ENCODE peak calls at places on chromosomes 2 and 18, in four cellular contexts. O is lung; R is CD4-positive, alpha-beta T cell; I is Peyer's patch. J is an unnamed sample.

GRCh38 chr18:30925795-30926194 is 116.7 kb downstream of the DSC3 start:
- DNase-seq in O (no peak), R (no peak), I (no peak), J (no peak)

GRCh38 chr2:135882415-135882814 is 6.2 kb upstream of the MCM6 start:
- DNase-seq in O (no peak), R (no peak), I (no peak), J (no peak)

GRCh38 chr2:1749750-1750149 is 5.4 kb upstream of the PXDN start:
- DNase-seq in O (no peak), R (no peak), I (no peak), J (no peak)

GRCh38 chr2:3814846-3815245 is 111.5 kb downstream of the DCDC2C start:
- DNase-seq in O (no peak), R (no peak), I (no peak), J (no peak)

GRCh38 chr2:42832289-42832634 is 39.9 kb upstream of the HAAO start:
- DNase-seq in O (no peak), R (no peak), I (no peak), J (no peak)

GRCh38 chr2:234405472-234405871 is 91.4 kb downstream of the ARL4C start:
- DNase-seq in O (no peak), R (no peak), I (no peak), J (no peak)

GRCh38 chr18:38698108-38698507 is 1132.5 kb upstream of the CELF4 start:
- DNase-seq in O (no peak), R (no peak), I (no peak), J (no peak)

GRCh38 chr18:79591040-79591308 is 88.6 kb upstream of the CTDP1 start:
- DNase-seq in O (no peak), R (no peak), I (no peak), J (no peak)

GRCh38 chr18:70982292-70982691 is 693.4 kb downstream of the SOCS6 start:
- DNase-seq in O (no peak), R (no peak), I (no peak), J (no peak)

GRCh38 chr2:134392689-134393476 is 139.0 kb downstream of the MGAT5 start:
- DNase-seq in O (no peak), R (no peak), I (no peak), J (no peak)

GRCh38 chr18:22399949-22400348 is 17.8 kb downstream of the CTAGE1 start:
- DNase-seq in O (no peak), R (no peak), I (no peak), J (peak; percentile 18)

GRCh38 chr2:25473758-25474335 is 132.1 kb upstream of the DNMT3A start:
- DNase-seq in O (peak; percentile 38), R (no peak), I (no peak), J (no peak)

GRCh38 chr2:232584238-232584637 is 33.7 kb downstream of the EIF4E2 start:
- DNase-seq in O (no peak), R (no peak), I (no peak), J (no peak)

GRCh38 chr2:10499275-10499907 is 51.3 kb upstream of the ODC1 start:
- DNase-seq in O (no peak), R (no peak), I (no peak), J (no peak)

GRCh38 chr2:204692790-204693189 is 147.5 kb downstream of the PARD3B start:
- DNase-seq in O (no peak), R (no peak), I (no peak), J (no peak)

GRCh38 chr18:29154758-29155725 is 978.1 kb upstream of the CDH2 start:
- DNase-seq in O (no peak), R (no peak), I (no peak), J (peak; percentile 51)

GRCh38 chr2:75592888-75593287 is 32.1 kb upstream of the EVA1A start:
- DNase-seq in O (no peak), R (no peak), I (no peak), J (no peak)

GRCh38 chr2:72915907-72916742 is 1.2 kb upstream of the EMX1 start:
- DNase-seq in O (no peak), R (no peak), I (peak; percentile 83), J (no peak)

GRCh38 chr2:112204411-112204810 is 50.4 kb downstream of the ZC3H8 start:
- DNase-seq in O (no peak), R (no peak), I (no peak), J (no peak)

GRCh38 chr18:8525692-8526091 is 83.5 kb upstream of the RAB12 start:
- DNase-seq in O (no peak), R (no peak), I (no peak), J (no peak)
- TF ChIP-seq CTCF in O (no peak), R (no peak), I (no peak), J (peak; percentile 52)

GRCh38 chr2:27842894-27843293 is 47.3 kb downstream of the RBKS start:
- DNase-seq in O (no peak), R (no peak), I (no peak), J (no peak)

GRCh38 chr2:27843992-27844391 is 46.2 kb downstream of the RBKS start:
- DNase-seq in O (no peak), R (no peak), I (no peak), J (no peak)

GRCh38 chr2:27844821-27845255 is 45.3 kb downstream of the RBKS start:
- DNase-seq in O (no peak), R (no peak), I (no peak), J (no peak)

GRCh38 chr2:27833931-27834330 is 56.3 kb downstream of the RBKS start:
- DNase-seq in O (no peak), R (no peak), I (no peak), J (peak; percentile 15)

DNA sequence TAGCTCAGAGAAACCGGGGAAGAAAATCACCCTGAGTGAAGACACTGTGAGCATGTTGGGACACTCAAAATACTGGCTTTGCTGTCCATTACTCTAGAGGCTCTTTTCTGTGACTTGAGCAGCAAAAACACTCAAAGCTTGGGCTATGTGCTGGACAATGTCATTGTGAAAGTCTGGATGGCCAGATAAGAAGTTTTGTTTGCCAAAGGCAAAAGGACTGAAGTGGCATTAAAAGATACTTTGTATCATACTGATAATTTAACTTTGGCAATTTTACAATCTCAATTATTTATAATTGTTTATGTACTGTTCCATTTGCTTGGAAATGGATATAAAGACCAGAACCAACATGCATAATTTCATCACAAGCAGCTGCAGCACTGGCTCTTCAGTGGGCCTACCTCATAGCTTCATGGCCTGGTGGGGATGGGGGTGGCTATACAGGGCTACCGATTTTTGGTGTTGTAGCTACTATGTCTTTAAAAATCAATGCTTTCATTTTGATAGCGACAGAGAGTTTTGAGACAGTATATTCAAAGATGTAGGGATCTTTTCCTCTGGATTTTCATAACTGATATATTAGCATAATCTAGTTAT is 51.1 kb downstream of the RBKS start:
- DNase-seq in O (no peak), R (no peak), I (no peak), J (no peak)
- H3K27me3 ChIP-seq in O (no peaks in the 10 kb centered on the region), R (no peaks in the 10 kb centered on the region), I (no peaks in the 10 kb centered on the region), J (no peaks in the 10 kb centered on the region)

GRCh38 chr2:47661310-47661709 is 121.6 kb upstream of the MSH6 start:
- DNase-seq in O (no peak), R (no peak), I (no peak), J (no peak)

GRCh38 chr2:47660167-47660566 is 122.8 kb upstream of the MSH6 start:
- DNase-seq in O (no peak), R (no peak), I (no peak), J (no peak)

GRCh38 chr2:47662547-47662946 is 120.4 kb upstream of the MSH6 start:
- DNase-seq in O (no peak), R (no peak), I (no peak), J (no peak)

GRCh38 chr2:47666332-47666731 is 116.6 kb upstream of the MSH6 start:
- DNase-seq in O (no peak), R (no peak), I (no peak), J (no peak)

GRCh38 chr2:47664817-47665216 is 118.1 kb upstream of the MSH6 start:
- DNase-seq in O (no peak), R (no peak), I (no peak), J (no peak)
- TF ChIP-seq CTCF in O (no peak), R (no peak), I (no peak), J (peak; percentile 38)

DNA sequence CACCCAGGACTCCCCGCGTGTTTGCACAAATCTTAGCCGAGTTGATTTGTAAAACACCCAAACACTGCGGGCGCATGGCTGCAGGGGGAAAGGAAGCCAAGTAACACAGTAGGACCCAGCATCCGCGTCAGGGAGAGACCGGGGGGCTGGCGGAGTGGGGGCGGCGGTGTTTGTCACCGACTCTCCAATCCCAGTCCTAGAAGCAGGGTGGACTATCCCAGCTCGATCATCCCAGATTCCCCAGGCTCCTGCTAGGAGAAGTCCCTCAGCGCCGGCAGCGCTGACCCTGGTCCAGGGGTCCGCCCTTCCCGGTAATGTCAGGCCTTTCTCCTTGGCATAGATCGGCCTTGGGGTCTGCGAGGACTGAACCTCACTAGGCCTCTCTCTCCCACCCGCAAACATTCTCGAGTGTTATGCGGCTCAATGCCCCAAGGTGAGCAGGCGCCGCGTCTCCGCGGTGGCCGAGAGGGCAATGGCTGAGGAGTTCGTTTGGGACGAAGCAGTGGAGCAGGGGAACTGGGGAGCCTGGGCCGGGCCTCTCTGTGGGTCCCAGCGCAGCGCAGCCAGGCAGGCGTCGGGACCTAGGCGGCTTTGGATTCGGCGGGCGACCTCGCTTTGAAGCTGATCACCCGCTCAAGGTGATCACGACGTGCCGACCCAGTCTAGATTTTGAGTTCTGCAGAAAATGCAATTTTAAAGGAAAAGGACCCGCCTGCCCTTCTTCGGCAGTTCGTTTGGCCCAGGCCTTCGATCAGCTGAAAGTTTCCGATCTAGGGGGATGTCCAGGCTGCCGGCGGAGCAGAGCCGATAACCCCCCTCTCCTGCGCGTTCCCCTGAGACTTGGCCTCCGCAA is 1.5 kb upstream of the GDF7 start:
- DNase-seq in O (no peak), R (no peak), I (peak; percentile 51), J (no peak)
- H3K27me3 ChIP-seq in O (peaks cover 4% of the 10 kb centered on the region), R (peaks cover 89% of the 10 kb centered on the region), I (peaks cover 54% of the 10 kb centered on the region), J (peaks cover 74% of the 10 kb centered on the region)

GRCh38 chr2:65435625-65436168 is 3.3 kb upstream of the SPRED2 start:
- DNase-seq in O (peak; percentile 78), R (no peak), I (peak; percentile 84), J (peak; percentile 79)
- TF ChIP-seq CTCF in O (no peak), R (no peak), I (no peak), J (no peak)

DNA sequence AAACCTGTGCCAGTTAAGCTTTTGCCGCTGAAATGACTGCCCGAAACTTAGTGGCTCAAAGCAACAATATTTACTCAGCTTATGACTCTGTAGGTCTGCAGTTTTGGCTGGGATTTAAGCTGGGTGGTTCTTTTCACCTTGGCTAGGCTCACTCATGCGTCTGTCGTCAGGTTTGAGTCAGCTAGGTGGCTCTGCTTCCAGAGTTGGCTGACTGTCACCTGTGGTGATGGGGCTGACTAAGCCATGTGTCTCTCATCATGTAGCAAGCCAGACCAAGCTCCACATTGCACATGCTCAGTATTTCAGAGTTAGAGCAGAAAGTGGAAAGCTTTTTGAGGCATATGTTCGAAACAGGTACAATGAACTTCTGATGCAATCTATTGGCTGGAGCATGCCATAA is 354.8 kb downstream of the MEIS1 start:
- DNase-seq in O (no peak), R (no peak), I (no peak), J (no peak)
- H3K27me3 ChIP-seq in O (no peaks in the 10 kb centered on the region), R (no peaks in the 10 kb centered on the region), I (no peaks in the 10 kb centered on the region), J (no peaks in the 10 kb centered on the region)

J was measured in brain microvascular endothelial cell.